ENCODE peak calls at places on chromosomes 7 and 10, in nine cellular contexts. P is heart right ventricle; U is activated CD8-positive, alpha-beta memory T cell treated with anti-CD3 and anti-CD28 coated beads, Interleukin-2, amount 10 ng/mL, durations not matched to agents 7 days and 5 days; H is KG1; N is SW480; O is activated naive CD4-positive, alpha-beta T cell treated with anti-CD3 and anti-CD28 coated beads for 36 hours; R is posterior cingulate gyrus; Y is NCI-H526; V is lower lobe of right lung. Q is an unnamed sample.
A peak's percentile ranks its signal among the peaks of the same experiment; 100 is the strongest.

GRCh38 chr7:51366930-51367613 is 50.5 kb upstream of the COBL start:
- DNase-seq in O (peak; percentile 25), Y (peak; percentile 81), P (no peak), H (no peak), U (no peak), N (peak; percentile 81), R (peak; percentile 56), V (no peak), Q (peak; percentile 80)

GRCh38 chr10:36602374-36602773 is 523.0 kb upstream of the ANKRD30A start:
- DNase-seq in O (no peak), R (no peak), N (no peak), U (no peak), Y (no peak), P (no peak), V (no peak), H (no peak), Q (no peak)

GRCh38 chr10:87775766-87776165 is 42.3 kb downstream of the ATAD1 start:
- DNase-seq in P (no peak), U (no peak), Y (no peak), H (no peak), V (no peak), O (no peak), R (no peak), N (no peak), Q (no peak)

GRCh38 chr7:96311967-96312366 is 9.9 kb downstream of the SLC25A13 start:
- DNase-seq in N (no peak), R (no peak), U (no peak), V (no peak), Y (no peak), O (no peak), H (no peak), P (peak; percentile 20), Q (peak; percentile 62)

GRCh38 chr7:106858618-106859532 is 6.2 kb upstream of the PIK3CG start:
- DNase-seq in R (no peak), U (no peak), Y (no peak), V (peak; percentile 80), P (peak; percentile 70), H (peak; percentile 25), N (peak; percentile 38), O (no peak), Q (no peak)

GRCh38 chr10:68046642-68047041 is 28.4 kb downstream of the HERC4 start:
- DNase-seq in O (no peak), R (no peak), U (no peak), V (no peak), H (no peak), Y (no peak), N (no peak), P (no peak), Q (no peak)

GRCh38 chr10:28400678-28401077 is 97.8 kb upstream of the MPP7 start:
- DNase-seq in R (no peak), H (no peak), V (no peak), O (no peak), Y (no peak), N (no peak), P (no peak), U (no peak), Q (no peak)

GRCh38 chr10:103847909-103848468 is 7.4 kb downstream of the SH3PXD2A start:
- DNase-seq in R (no peak), P (no peak), O (peak; percentile 29), H (no peak), U (peak; percentile 52), Y (no peak), N (no peak), V (no peak), Q (no peak)

GRCh38 chr10:17387861-17388503 is 66.4 kb downstream of the ST8SIA6 start:
- DNase-seq in Y (peak; percentile 95), N (no peak), V (no peak), P (no peak), H (no peak), O (no peak), R (no peak), U (no peak), Q (peak; percentile 77)

GRCh38 chr10:63052083-63052482 is 81.0 kb upstream of the NRBF2 start:
- DNase-seq in U (no peak), Y (no peak), H (no peak), P (no peak), V (no peak), N (no peak), O (no peak), R (no peak), Q (no peak)

GRCh38 chr7:129793506-129794310 is 159.1 kb downstream of the UBE2H start:
- DNase-seq in P (no peak), H (no peak), R (no peak), Y (no peak), N (no peak), U (no peak), V (no peak), O (no peak), Q (no peak)

Q was measured in SK-MEL-5.